ENCODE peak calls at places on chromosomes 6 and 20, in five cellular contexts. N is WERI-Rb-1, Z is heart left ventricle, A is thoracic aorta, J is AG04450. G is an unnamed sample. For H3K9me3 and H3K27me3, the result is how much of the 10 kb centered on the place peaks cover.

GRCh38 chr20:39829255-39829654 is 859.8 kb downstream of the MAFB start:
- DNase-seq in N (no peak), Z (no peak), A (no peak), J (no peak), G (no peak)

GRCh38 chr6:77492529-77492928 is 29.2 kb upstream of the HTR1B start:
- DNase-seq in N (no peak), Z (no peak), A (no peak), J (no peak), G (no peak)

GRCh38 chr20:38700926-38701325 is 23.4 kb upstream of the SLC32A1 start:
- DNase-seq in N (no peak), Z (no peak), A (no peak), J (no peak), G (no peak)

GRCh38 chr6:62808575-62809293 is 402.5 kb upstream of the FKBP1C start:
- DNase-seq in N (no peak), Z (no peak), A (no peak), J (no peak), G (no peak)

GRCh38 chr6:15662246-15663056 is at the start of gene DTNBP1:
- DNase-seq in N (peak), Z (peak), A (peak), J (no peak), G (peak)

GRCh38 chr20:8997720-8998119 is 71.2 kb upstream of the PLCB4 start:
- DNase-seq in N (no peak), Z (no peak), A (no peak), J (no peak), G (no peak)

GRCh38 chr20:24935786-24936525 is 13.1 kb upstream of the CST7 start:
- DNase-seq in N (no peak), Z (no peak), A (no peak), J (no peak), G (no peak)

GRCh38 chr20:36305602-36306556 is at the start of gene DLGAP4:
- DNase-seq in N (no peak), Z (no peak), A (no peak), J (no peak), G (no peak)

GRCh38 chr6:155708100-155708499 is 252.5 kb upstream of the NOX3 start:
- DNase-seq in N (no peak), Z (no peak), A (no peak), J (no peak), G (no peak)

GRCh38 chr20:52779125-52779524 is 193.0 kb upstream of the TSHZ2 start:
- DNase-seq in N (no peak), Z (no peak), A (no peak), J (no peak), G (no peak)

GRCh38 chr20:289693-290080 is 863 bp downstream of the C20orf96 start:
- DNase-seq in N (no peak), Z (no peak), A (no peak), J (no peak), G (no peak)

GRCh38 chr6:17846762-17847161 is 140.0 kb upstream of the NUP153 start:
- DNase-seq in N (no peak), Z (no peak), A (no peak), J (no peak), G (no peak)

GRCh38 chr6:21845018-21845417 is 251.5 kb downstream of the SOX4 start:
- DNase-seq in N (no peak), Z (peak), A (no peak), J (no peak), G (no peak)

GRCh38 chr20:37516697-37517370 is 4.2 kb upstream of the NNAT start:
- DNase-seq in N (peak), Z (no peak), A (no peak), J (peak), G (no peak)

GRCh38 chr6:41200901-41201783 is at the start of gene TREML2:
- DNase-seq in N (no peak), Z (no peak), A (no peak), J (no peak), G (no peak)

GRCh38 chr6:37171141-37171969 is 1.4 kb downstream of the PIM1 start:
- DNase-seq in N (peak), Z (peak), A (no peak), J (no peak), G (peak)

GRCh38 chr20:41174373-41174772 is 37.0 kb downstream of the PLCG1 start:
- DNase-seq in N (peak), Z (peak), A (no peak), J (no peak), G (peak)

GRCh38 chr6:72683797-72684196 is 61.9 kb downstream of the KCNQ5 start:
- DNase-seq in N (no peak), Z (no peak), A (no peak), J (no peak), G (no peak)

GRCh38 chr20:50335105-50335504 is 144.5 kb downstream of the CEBPB start:
- DNase-seq in N (peak), Z (no peak), A (no peak), J (no peak), G (peak)

GRCh38 chr6:37480951-37481597 is 18.6 kb downstream of the CCDC167 start:
- DNase-seq in N (no peak), Z (no peak), A (no peak), J (no peak), G (no peak)

GRCh38 chr20:15359056-15359455 is 1021.6 kb upstream of the FLRT3 start:
- DNase-seq in N (no peak), Z (no peak), A (no peak), J (no peak), G (no peak)

GRCh38 chr6:125153541-125154183 is at the start of gene TPD52L1:
- DNase-seq in N (peak), Z (peak), A (peak), J (no peak), G (peak)

GRCh38 chr20:49685161-49685601 is 28.5 kb downstream of the B4GALT5 start:
- DNase-seq in N (no peak), Z (no peak), A (no peak), J (no peak), G (no peak)

GRCh38 chr20:38725959-38726848 is 1.9 kb downstream of the SLC32A1 start:
- DNase-seq in N (peak), Z (peak), A (no peak), J (no peak), G (peak)

GRCh38 chr6:113857565-113858066 is 471 bp downstream of the MARCKS start:
- DNase-seq in N (peak), Z (peak), A (no peak), J (no peak), G (peak)

DNA sequence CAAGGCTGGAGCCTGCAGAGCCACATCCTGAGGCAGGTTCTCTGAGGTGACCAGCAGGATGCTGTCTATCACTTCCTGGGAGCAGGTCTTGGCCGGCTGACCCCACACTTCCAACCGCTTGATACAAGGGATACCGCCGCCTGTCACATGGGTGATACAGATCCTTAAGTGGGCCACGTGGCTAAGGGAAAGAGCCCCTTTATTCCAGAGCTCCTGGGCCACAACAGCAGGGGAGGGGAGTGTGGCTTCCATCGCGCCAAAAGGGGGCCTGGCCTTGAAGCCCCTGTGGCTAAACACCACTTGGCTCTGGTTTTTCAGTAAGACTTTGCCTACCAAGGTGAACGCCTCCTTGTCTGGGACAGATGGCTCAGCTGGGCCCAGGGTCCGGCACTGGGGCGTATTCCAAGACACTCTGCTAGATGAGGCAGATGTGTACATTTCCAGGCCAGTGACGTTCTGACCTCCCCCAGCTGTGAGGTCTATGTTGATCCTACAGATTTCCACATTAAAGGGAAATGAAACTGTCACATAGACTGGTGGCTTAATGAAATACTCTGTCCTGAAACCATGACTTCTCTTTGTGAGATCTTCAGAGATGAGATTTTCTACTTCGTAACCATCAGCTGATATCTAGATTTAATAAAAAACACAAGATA is 37.6 kb upstream of the AVP start:
- DNase-seq in N (no peak), Z (no peak), A (no peak), J (no peak), G (no peak)
- H3K9me3 ChIP-seq in N (under half), Z (under half), A (under half), J (under half), G (under half)

GRCh38 chr6:143159001-143159400 is 98.3 kb downstream of the AIG1 start:
- DNase-seq in N (no peak), Z (no peak), A (no peak), J (no peak), G (no peak)
- H3K27me3 ChIP-seq in N (under half), Z (under half), A (under half), J (under half), G (under half)

GRCh38 chr20:31490752-31491151 is 15.7 kb downstream of the REM1 start:
- DNase-seq in N (no peak), Z (no peak), A (no peak), J (no peak), G (no peak)
- H3K9me3 ChIP-seq in N (under half), Z (under half), A (under half), J (under half), G (under half)

DNA sequence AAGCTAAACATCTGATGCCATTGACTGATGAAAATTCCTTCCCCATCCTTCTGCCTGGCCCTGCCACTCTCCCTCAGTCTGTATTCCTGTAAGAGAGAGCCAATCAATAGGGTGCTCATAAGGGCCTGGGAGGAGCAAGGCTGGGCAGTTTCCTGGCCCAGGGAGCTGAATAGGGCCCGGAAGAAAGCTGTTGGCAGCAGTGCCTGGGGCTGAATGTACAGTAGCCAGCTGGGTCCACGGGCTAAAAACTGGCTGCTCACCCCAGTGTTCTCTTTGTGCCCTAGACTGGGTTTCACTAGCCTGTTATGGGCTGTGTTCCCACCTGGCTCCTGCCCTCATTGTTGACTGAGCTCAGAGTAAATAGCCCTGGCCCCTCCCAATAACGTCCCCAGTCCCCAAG is 1.7 kb upstream of the WFDC2 start:
- DNase-seq in N (no peak), Z (no peak), A (no peak), J (no peak), G (peak)
- H3K27me3 ChIP-seq in N (under half), Z (half or more), A (under half), J (under half), G (under half)

GRCh38 chr20:29740951-29741593 is 1516.4 kb upstream of the DEFB115 start:
- DNase-seq in N (no peak), Z (no peak), A (no peak), J (no peak), G (no peak)
- H3K9me3 ChIP-seq in N (under half), Z (under half), A (under half), J (half or more), G (under half)

DNA sequence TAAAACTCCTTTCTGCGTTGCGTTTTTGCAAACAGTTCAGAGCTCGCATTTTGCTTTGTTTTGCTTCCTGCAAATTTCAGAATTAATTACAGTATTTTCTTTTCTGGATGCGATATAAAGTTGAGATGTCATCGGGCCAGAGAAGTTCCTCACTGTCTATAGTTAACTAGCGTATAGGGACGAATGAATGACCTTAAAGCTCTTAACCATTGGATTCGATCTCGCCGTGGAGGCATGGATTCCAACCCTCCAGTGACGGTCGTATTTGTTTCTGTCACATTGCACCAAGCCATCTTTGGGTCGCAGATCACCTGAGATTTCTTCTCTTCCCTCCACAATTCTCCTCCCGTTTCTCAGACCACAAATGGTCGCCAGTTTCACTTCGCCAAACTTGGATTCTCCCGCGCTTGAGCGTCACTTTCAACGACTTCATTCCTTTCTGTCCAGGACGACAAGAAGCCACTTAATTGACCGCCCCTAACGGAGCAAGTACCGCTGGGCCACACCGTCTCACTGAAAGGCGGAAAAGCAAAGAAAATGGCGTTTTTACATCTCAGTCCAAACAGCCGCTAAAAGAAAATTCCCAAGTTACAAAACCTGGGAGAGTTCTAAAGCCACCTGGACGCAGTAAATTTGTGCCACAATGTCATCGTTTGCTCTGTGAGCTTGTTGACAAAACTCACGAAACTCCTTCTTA is 85.3 kb upstream of the ZNF184 start:
- DNase-seq in N (no peak), Z (no peak), A (no peak), J (no peak), G (no peak)
- H3K27me3 ChIP-seq in N (half or more), Z (half or more), A (under half), J (under half), G (under half)